ENCODE peak calls at places on chromosomes 5 and 9, in nine cellular contexts. Q is HFF-Myc, I is endodermal cell, J is gastrocnemius medialis, H is tibial artery, X is fibroblast of pulmonary artery, D is aorta, M is upper lobe of left lung, N is WERI-Rb-1. G is an unnamed sample.
A peak's percentile ranks its signal among the peaks of the same experiment; 100 is the strongest.

GRCh38 chr9:114889802-114890224 is 40.6 kb downstream of the TNFSF8 start:
- DNase-seq in N (no peak), D (no peak), J (no peak), I (no peak), H (no peak), Q (no peak), M (peak; percentile 1), X (no peak), G (no peak)

GRCh38 chr9:132268725-132269352 is 85.9 kb downstream of the SETX start:
- DNase-seq in X (peak; percentile 79), M (no peak), N (peak; percentile 79), I (peak; percentile 91), D (peak; percentile 71), Q (peak; percentile 40), H (no peak), J (peak; percentile 58), G (peak; percentile 83)

GRCh38 chr9:137466041-137466799 is 7.1 kb upstream of the NSMF start:
- DNase-seq in J (no peak), X (no peak), Q (no peak), I (no peak), N (no peak), H (peak; percentile 35), M (peak; percentile 53), D (peak; percentile 39), G (no peak)

GRCh38 chr9:126962336-126962735 is 47.8 kb downstream of the RALGPS1 start:
- DNase-seq in J (no peak), N (no peak), H (no peak), Q (no peak), X (no peak), I (no peak), M (no peak), D (no peak), G (no peak)

GRCh38 chr5:158265931-158266710 is 407.2 kb upstream of the CLINT1 start:
- DNase-seq in Q (no peak), X (no peak), H (no peak), M (no peak), D (no peak), N (no peak), J (no peak), I (no peak), G (no peak)

GRCh38 chr9:90860382-90860781 is 58.8 kb downstream of the SYK start:
- DNase-seq in X (no peak), H (no peak), N (no peak), Q (no peak), D (no peak), I (no peak), J (no peak), M (no peak), G (no peak)

GRCh38 chr5:83077662-83078261 is 415 bp downstream of the XRCC4 start:
- DNase-seq in H (no peak), D (no peak), J (no peak), X (peak; percentile 29), N (no peak), Q (no peak), M (no peak), I (peak; percentile 75), G (no peak)

GRCh38 chr5:168706655-168707069 is 127.5 kb upstream of the PANK3 start:
- DNase-seq in Q (no peak), I (peak; percentile 87), H (peak; percentile 72), N (peak; percentile 51), M (no peak), X (peak; percentile 56), J (no peak), D (no peak), G (peak; percentile 75)

GRCh38 chr9:89419978-89420394 is 77.9 kb downstream of the SEMA4D start:
- DNase-seq in X (no peak), M (no peak), D (peak; percentile 21), I (no peak), J (no peak), Q (no peak), H (no peak), N (no peak), G (no peak)

GRCh38 chr9:120571443-120572257 is 8.3 kb downstream of the CDK5RAP2 start:
- DNase-seq in J (peak; percentile 84), Q (no peak), H (peak; percentile 82), M (peak; percentile 50), D (peak; percentile 84), X (peak; percentile 53), N (no peak), I (no peak), G (peak; percentile 55)

GRCh38 chr9:7053903-7054302 is 296.1 kb downstream of the KDM4C start:
- DNase-seq in X (no peak), D (no peak), J (no peak), M (no peak), Q (no peak), N (no peak), H (no peak), I (no peak), G (no peak)

GRCh38 chr5:132289097-132289496 is 5.1 kb upstream of the SLC22A4 start:
- DNase-seq in X (peak; percentile 44), H (no peak), I (no peak), D (no peak), Q (no peak), J (no peak), M (no peak), N (no peak), G (no peak)

GRCh38 chr5:16483361-16483760 is 17.8 kb upstream of the ZNF622 start:
- DNase-seq in M (no peak), Q (no peak), X (no peak), H (no peak), I (no peak), J (no peak), D (no peak), N (no peak), G (no peak)

GRCh38 chr5:16484081-16484480 is 18.5 kb upstream of the ZNF622 start:
- DNase-seq in M (no peak), Q (no peak), I (no peak), X (no peak), D (no peak), N (no peak), H (no peak), J (no peak), G (no peak)

GRCh38 chr5:16487448-16487847 is 21.8 kb upstream of the ZNF622 start:
- DNase-seq in H (no peak), N (no peak), I (no peak), X (no peak), J (no peak), Q (no peak), D (no peak), M (no peak), G (no peak)

GRCh38 chr5:16489322-16489791 is 23.8 kb upstream of the ZNF622 start:
- DNase-seq in J (peak; percentile 37), M (no peak), N (no peak), X (peak; percentile 69), Q (no peak), D (no peak), H (no peak), I (no peak), G (no peak)

GRCh38 chr5:16486679-16487078 is 21.1 kb upstream of the ZNF622 start:
- DNase-seq in X (no peak), Q (no peak), J (no peak), H (no peak), I (no peak), D (no peak), N (no peak), M (no peak), G (no peak)
- H3K4me3 ChIP-seq in X (no peak overlapping the region), Q (no peak overlapping the region), J (no peak overlapping the region), H (no peak overlapping the region), I (no peak overlapping the region), D (no peak overlapping the region), N (no peak overlapping the region), M (no peak overlapping the region), G (no peak overlapping the region)

DNA sequence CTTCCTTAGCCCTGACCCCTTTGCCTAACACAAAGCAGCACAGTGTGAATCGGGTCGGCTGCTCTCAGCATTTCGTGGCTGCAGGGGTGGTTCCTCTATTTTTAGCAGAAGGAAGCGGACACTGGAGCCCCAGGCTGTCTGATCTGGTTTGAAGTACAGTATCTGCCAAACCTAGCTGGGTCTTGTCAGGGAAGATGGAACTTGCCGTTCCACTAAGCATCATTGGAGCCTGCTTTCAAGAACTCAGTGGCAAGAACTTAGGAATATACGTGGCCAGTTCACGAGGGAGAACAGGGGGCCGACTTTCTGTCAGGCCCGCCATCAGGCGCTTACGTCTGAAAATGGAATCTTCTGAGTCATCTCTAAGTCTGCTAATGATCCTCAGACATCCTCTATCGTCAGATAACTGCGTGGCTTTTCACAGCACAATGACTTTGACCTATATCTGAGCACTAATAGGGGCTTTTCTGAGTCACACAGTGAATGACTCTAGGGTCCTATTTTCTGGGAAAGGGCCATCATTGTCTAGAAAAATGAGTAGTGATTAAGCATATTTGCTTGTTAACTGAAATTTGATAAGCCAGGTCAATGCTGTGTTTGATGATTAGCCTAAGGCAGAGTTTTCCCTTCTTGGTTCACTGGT is 43.3 kb upstream of the NCS1 start:
- DNase-seq in N (no peak), I (no peak), D (peak; percentile 85), M (no peak), Q (no peak), X (peak; percentile 87), J (peak; percentile 61), H (no peak), G (peak; percentile 53)
- H3K4me3 ChIP-seq in N (no peak overlapping the region), I (no peak overlapping the region), D (no peak overlapping the region), M (no peak overlapping the region), Q (no peak overlapping the region), X (no peak overlapping the region), J (no peak overlapping the region), H (no peak overlapping the region), G (no peak overlapping the region)

GRCh38 chr9:36995927-36996471 is 38.1 kb downstream of the PAX5 start:
- DNase-seq in X (peak; percentile 73), H (no peak), Q (peak; percentile 21), D (peak; percentile 52), N (peak; percentile 77), I (peak; percentile 95), M (peak; percentile 66), J (no peak), G (peak; percentile 44)
- H3K4me3 ChIP-seq in X (no peak overlapping the region), H (no peak overlapping the region), Q (no peak overlapping the region), D (no peak overlapping the region), N (no peak overlapping the region), I (no peak overlapping the region), M (no peak overlapping the region), J (no peak overlapping the region), G (no peak overlapping the region)

GRCh38 chr5:139880416-139881144 is 85.0 kb downstream of the PSD2 start:
- DNase-seq in M (peak; percentile 67), I (no peak), J (no peak), H (no peak), D (no peak), X (no peak), N (no peak), Q (no peak), G (no peak)
- H3K4me3 ChIP-seq in M (no peak overlapping the region), I (no peak overlapping the region), J (no peak overlapping the region), H (no peak overlapping the region), D (no peak overlapping the region), X (no peak overlapping the region), N (no peak overlapping the region), Q (no peak overlapping the region), G (no peak overlapping the region)

G was measured in right cardiac atrium.